ENCODE peak calls at places on chromosomes 6 and 20, in five cellular contexts. Z is left ventricle myocardium inferior, D is right cardiac atrium, R is sigmoid colon, B is brain microvascular endothelial cell. S is an unnamed sample. For H3K27me3, the result is how much of the 10 kb centered on the place peaks cover.

GRCh38 chr6:152316024-152316423 is 321.1 kb downstream of the SYNE1 start:
- DNase-seq in R (peak), D (peak), B (peak), Z (peak), S (no peak)

GRCh38 chr6:165376100-165376499 is 66.7 kb upstream of the C6orf118 start:
- DNase-seq in B (no peak), D (no peak), Z (no peak), R (no peak), S (no peak)

GRCh38 chr6:153028261-153028660 is 25.8 kb upstream of the MTRF1L start:
- DNase-seq in B (peak), R (no peak), Z (no peak), D (no peak), S (no peak)

GRCh38 chr6:169604076-169604475 is 97.8 kb downstream of the WDR27 start:
- DNase-seq in B (no peak), R (no peak), Z (no peak), D (no peak), S (no peak)

GRCh38 chr20:45044084-45044573 is 56.8 kb downstream of the KCNS1 start:
- DNase-seq in R (no peak), D (no peak), Z (no peak), B (peak), S (peak)

GRCh38 chr20:49186535-49187329 is 1.4 kb downstream of the STAU1 start:
- DNase-seq in B (peak), D (peak), Z (peak), R (peak), S (peak)

GRCh38 chr20:31581391-31581790 is 23.7 kb upstream of the ID1 start:
- DNase-seq in D (no peak), B (no peak), Z (no peak), R (no peak), S (no peak)

GRCh38 chr6:158467923-158468322 is 92.0 kb upstream of the TMEM181 start:
- DNase-seq in D (no peak), R (no peak), B (no peak), Z (no peak), S (no peak)

GRCh38 chr20:37649635-37650244 is 44.1 kb upstream of the CTNNBL1 start:
- DNase-seq in B (no peak), R (no peak), Z (no peak), D (no peak), S (no peak)

GRCh38 chr6:153074761-153075160 is 56.3 kb downstream of the RGS17 start:
- DNase-seq in D (no peak), R (no peak), B (no peak), Z (no peak), S (no peak)

GRCh38 chr6:163766936-163767335 is 352.4 kb downstream of the QKI start:
- DNase-seq in Z (no peak), D (no peak), B (no peak), R (no peak), S (no peak)
- H3K27me3 ChIP-seq in Z (under half), D (under half), B (under half), R (under half), S (under half)

DNA sequence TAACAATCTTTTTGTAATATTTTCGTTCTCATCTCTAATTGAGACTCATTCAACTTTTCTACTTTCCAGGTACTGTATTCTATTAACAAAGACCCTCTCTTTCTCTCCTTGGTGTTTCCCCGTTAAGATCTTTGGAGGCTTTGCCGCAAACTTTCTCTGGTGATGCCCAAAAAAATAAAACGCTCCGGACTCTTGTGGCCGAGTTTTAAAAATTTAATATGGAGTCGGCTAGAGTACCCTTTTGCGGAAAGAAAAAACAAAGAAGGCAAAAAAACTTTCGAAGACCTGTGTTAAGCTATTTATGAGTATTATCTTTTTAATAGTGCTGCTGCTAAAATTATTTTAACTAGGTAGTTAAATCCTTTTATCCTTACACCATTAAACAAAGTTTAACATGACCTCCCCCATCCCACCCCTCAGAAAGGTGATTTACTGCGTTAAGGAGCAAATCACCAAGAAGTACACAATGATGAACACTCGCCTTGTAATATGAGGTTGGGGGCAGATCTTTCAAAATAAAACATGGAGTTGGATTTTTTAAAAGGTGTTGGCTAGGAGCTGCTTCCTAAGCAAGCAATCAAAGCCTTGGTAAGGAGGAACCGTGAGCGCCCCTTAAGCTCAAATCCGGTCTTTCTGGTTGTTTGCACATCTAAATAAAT is 10.0 kb downstream of the SIM1 start:
- DNase-seq in R (no peak), Z (no peak), B (no peak), D (no peak), S (no peak)
- H3K27me3 ChIP-seq in R (half or more), Z (half or more), B (half or more), D (under half), S (half or more)

GRCh38 chr20:56347628-56348305 is 11.0 kb upstream of the FAM210B start:
- DNase-seq in D (no peak), R (no peak), Z (no peak), B (no peak), S (no peak)
- H3K27me3 ChIP-seq in D (under half), R (under half), Z (half or more), B (under half), S (under half)

GRCh38 chr6:132209351-132209750 is 191.9 kb downstream of the MOXD1 start:
- DNase-seq in Z (no peak), D (no peak), R (no peak), B (no peak), S (no peak)

GRCh38 chr6:132207991-132208390 is 193.3 kb downstream of the MOXD1 start:
- DNase-seq in B (no peak), Z (no peak), R (no peak), D (no peak), S (no peak)

GRCh38 chr6:132213191-132213590 is 188.1 kb downstream of the MOXD1 start:
- DNase-seq in R (no peak), Z (no peak), D (no peak), B (no peak), S (no peak)

GRCh38 chr6:132213732-132214131 is 187.5 kb downstream of the MOXD1 start:
- DNase-seq in R (no peak), D (no peak), Z (no peak), B (no peak), S (no peak)

DNA sequence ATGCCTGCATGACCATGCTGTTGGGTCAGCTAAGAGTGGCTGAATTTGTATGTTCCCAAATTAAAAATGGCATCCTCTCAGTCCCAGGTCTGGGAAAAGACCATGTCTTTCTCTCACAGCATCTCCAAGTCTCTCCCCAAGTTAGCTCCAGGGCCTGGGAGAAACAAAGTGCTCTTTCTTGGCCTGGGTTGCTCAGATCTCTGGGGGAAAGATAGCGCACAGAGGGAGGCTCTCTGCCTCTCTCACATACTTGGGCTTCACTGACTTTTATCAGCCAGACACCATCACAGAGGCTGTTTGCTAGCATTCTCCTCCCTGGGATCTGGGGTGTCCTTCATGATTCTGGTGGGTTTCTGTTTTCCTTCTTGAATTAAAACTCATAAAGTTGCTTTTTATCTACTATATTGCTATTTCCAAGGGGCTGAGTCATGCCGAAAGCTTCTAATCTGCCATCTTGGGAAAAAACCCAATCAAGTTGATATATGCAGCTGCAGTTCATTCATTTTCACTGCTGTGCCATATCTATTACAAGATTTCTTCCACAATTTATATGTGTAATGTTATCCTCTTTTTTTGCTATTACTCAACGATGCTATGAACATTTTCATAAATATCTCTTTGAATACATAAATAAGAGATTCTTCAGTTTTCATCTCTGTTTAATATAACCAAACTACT is 190.2 kb downstream of the MOXD1 start:
- DNase-seq in Z (no peak), D (no peak), B (no peak), R (no peak), S (no peak)
- H3K27me3 ChIP-seq in Z (under half), D (under half), B (under half), R (under half), S (under half)